ENCODE peak calls at places on chromosome 2, in six cellular contexts. A is colonic mucosa, D is osteoblast, V is AG04449, T is mucosa of descending colon, F is cardiac fibroblast. P is an unnamed sample.

GRCh38 chr2:647691-648231 is 29.4 kb downstream of the TMEM18 start:
- DNase-seq in A (no peak), D (peak; percentile 41), V (no peak), T (no peak), F (no peak), P (no peak)

GRCh38 chr2:85888020-85888744 is 608 bp downstream of the ST3GAL5 start:
- DNase-seq in A (peak; percentile 32), D (peak; percentile 73), V (no peak), T (no peak), F (peak; percentile 16), P (no peak)

GRCh38 chr2:239945751-239946569 is 79.2 kb downstream of the NDUFA10 start:
- DNase-seq in A (no peak), D (peak; percentile 23), V (no peak), T (no peak), F (no peak), P (no peak)

GRCh38 chr2:236499691-236500573 is 69.7 kb upstream of the ACKR3 start:
- DNase-seq in A (no peak), D (no peak), V (no peak), T (no peak), F (no peak), P (no peak)

GRCh38 chr2:234394450-234394849 is 102.4 kb downstream of the ARL4C start:
- DNase-seq in A (no peak), D (no peak), V (no peak), T (no peak), F (no peak), P (no peak)

GRCh38 chr2:41441958-41442357 is 605.9 kb upstream of the PKDCC start:
- DNase-seq in A (no peak), D (no peak), V (no peak), T (no peak), F (no peak), P (no peak)

GRCh38 chr2:173996766-173997165 is 31.6 kb upstream of the SP3 start:
- DNase-seq in A (no peak), D (no peak), V (no peak), T (no peak), F (no peak), P (no peak)

GRCh38 chr2:108270768-108271506 is 17.8 kb upstream of the SULT1C2 start:
- DNase-seq in A (peak; percentile 65), D (no peak), V (no peak), T (no peak), F (no peak), P (no peak)

GRCh38 chr2:179936654-179937053 is 70.4 kb downstream of the CWC22 start:
- DNase-seq in A (peak; percentile 45), D (no peak), V (no peak), T (peak; percentile 43), F (peak; percentile 46), P (no peak)

GRCh38 chr2:127400897-127401756 is 13.4 kb upstream of the MAP3K2 start:
- DNase-seq in A (peak; percentile 88), D (no peak), V (no peak), T (peak; percentile 86), F (peak; percentile 34), P (no peak)

GRCh38 chr2:72263781-72264060 is 116.1 kb upstream of the CYP26B1 start:
- DNase-seq in A (no peak), D (no peak), V (no peak), T (no peak), F (no peak), P (no peak)

GRCh38 chr2:219457784-219458369 is 23.2 kb downstream of the SPEG start:
- DNase-seq in A (no peak), D (no peak), V (no peak), T (no peak), F (no peak), P (no peak)

GRCh38 chr2:21423854-21424253 is 300.1 kb downstream of the TDRD15 start:
- DNase-seq in A (no peak), D (no peak), V (no peak), T (no peak), F (no peak), P (no peak)

GRCh38 chr2:227479865-227480475 is 8.0 kb downstream of the AGFG1 start:
- DNase-seq in A (no peak), D (no peak), V (no peak), T (no peak), F (peak; percentile 69), P (peak; percentile 24)
- TF ChIP-seq CTCF in A (no peak), D (peak; percentile 49), V (no peak), T (no peak), F (peak; percentile 33), P (peak; percentile 28)

GRCh38 chr2:75099521-75099922 is 99.8 kb downstream of the TACR1 start:
- DNase-seq in A (no peak), D (no peak), V (no peak), T (no peak), F (no peak), P (no peak)
- H3K4me3 ChIP-seq in A (no peak overlapping the region), D (no peak overlapping the region), V (no peak overlapping the region), T (no peak overlapping the region), F (no peak overlapping the region), P (no peak overlapping the region)

GRCh38 chr2:200068642-200069041 is 113.3 kb downstream of the MAIP1 start:
- DNase-seq in A (no peak), D (no peak), V (no peak), T (no peak), F (no peak), P (no peak)

GRCh38 chr2:200064879-200065278 is 109.5 kb downstream of the MAIP1 start:
- DNase-seq in A (no peak), D (no peak), V (no peak), T (no peak), F (no peak), P (no peak)

GRCh38 chr2:200063155-200063554 is 107.8 kb downstream of the MAIP1 start:
- DNase-seq in A (no peak), D (no peak), V (no peak), T (no peak), F (no peak), P (no peak)

GRCh38 chr2:200065477-200065876 is 110.1 kb downstream of the MAIP1 start:
- DNase-seq in A (no peak), D (no peak), V (no peak), T (no peak), F (no peak), P (no peak)
- TF ChIP-seq CTCF in A (no peak), D (no peak), V (no peak), T (no peak), F (no peak), P (no peak)

GRCh38 chr2:238846503-238847431 is 1.1 kb upstream of the TWIST2 start:
- DNase-seq in A (no peak), D (peak; percentile 92), V (no peak), T (no peak), F (peak; percentile 38), P (no peak)
- H3K4me3 ChIP-seq in A (peak overlapping the region; percentile 37), D (peak overlapping the region; percentile 84), V (peak overlapping the region; percentile 89), T (no peak overlapping the region), F (peak overlapping the region; percentile 70), P (peak overlapping the region; percentile 71)

GRCh38 chr2:232498452-232498851 is 10.8 kb upstream of the ECEL1 start:
- DNase-seq in A (no peak), D (no peak), V (no peak), T (no peak), F (no peak), P (no peak)
- TF ChIP-seq CTCF in A (no peak), D (no peak), V (no peak), T (no peak), F (no peak), P (no peak)

DNA sequence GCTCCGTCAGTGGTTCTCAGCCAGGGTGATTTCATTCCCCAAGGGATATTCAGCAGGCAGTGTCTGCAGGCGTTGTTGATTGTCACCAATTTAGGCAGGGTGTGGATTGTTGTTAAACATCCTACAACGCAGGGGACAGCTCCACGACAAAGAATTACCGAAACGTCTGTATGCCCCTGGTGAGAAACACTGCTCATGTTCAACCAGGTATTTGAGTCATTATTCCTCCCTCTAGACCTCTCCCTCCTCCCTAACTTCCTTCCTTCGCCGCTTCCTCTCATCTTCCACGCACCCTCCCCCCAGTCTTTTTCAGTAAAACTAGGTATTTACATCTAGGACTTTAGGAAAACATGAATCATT is 50.8 kb downstream of the NCK2 start:
- DNase-seq in A (no peak), D (no peak), V (no peak), T (no peak), F (peak; percentile 57), P (no peak)
- H3K4me3 ChIP-seq in A (no peak overlapping the region), D (peak overlapping the region; percentile 46), V (no peak overlapping the region), T (no peak overlapping the region), F (no peak overlapping the region), P (no peak overlapping the region)

GRCh38 chr2:217922101-217923006 is 80.4 kb downstream of the TNS1 start:
- DNase-seq in A (no peak), D (peak; percentile 87), V (no peak), T (no peak), F (peak; percentile 36), P (no peak)
- TF ChIP-seq CTCF in A (no peak), D (peak; percentile 24), V (peak; percentile 45), T (no peak), F (no peak), P (peak; percentile 24)

DNA sequence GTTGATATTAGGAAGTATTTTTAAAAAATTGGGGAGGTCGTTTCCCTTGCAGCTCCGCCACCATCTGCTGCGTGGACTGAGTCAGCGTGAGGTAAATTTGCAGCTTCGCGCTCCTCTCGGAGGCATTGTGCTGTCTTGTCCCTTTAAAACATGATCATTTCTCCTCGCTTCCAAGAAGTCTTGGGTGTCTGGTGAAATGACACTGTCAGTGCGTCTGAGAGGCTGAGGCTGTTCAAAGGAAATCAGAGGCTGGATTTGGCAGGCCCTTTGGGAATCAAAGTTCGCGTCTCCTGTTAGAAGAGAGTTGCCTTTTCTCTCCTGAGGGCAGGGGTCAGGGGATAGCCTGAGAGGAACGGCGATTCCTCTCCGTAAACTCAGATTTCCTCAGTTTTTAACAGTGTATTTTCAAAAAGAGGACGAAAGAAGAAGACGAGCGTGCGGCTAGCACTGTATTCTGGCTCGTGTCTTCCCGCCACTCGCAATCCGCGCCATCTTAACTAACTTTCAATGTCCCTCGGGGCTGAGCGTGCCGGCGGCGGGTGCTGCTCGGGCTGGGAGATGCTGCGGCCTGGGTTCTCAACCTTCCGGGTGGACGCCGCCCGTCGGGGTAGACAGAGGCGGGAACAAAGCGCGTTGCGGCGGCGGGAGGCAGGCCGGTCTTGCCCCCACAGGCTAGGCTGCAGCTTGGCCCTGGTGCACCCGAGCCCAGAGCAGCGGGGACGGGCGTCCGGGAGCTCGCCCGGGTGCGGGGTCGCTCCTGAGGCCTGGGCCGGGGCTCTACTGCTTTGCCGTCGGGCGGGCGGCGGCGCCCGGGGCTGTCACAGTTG is 11.5 kb downstream of the TBR1 start:
- DNase-seq in A (peak; percentile 17), D (no peak), V (no peak), T (peak; percentile 16), F (no peak), P (no peak)
- H3K4me3 ChIP-seq in A (peak overlapping the region; percentile 20), D (peak overlapping the region; percentile 44), V (peak overlapping the region; percentile 12), T (no peak overlapping the region), F (no peak overlapping the region), P (no peak overlapping the region)

DNA sequence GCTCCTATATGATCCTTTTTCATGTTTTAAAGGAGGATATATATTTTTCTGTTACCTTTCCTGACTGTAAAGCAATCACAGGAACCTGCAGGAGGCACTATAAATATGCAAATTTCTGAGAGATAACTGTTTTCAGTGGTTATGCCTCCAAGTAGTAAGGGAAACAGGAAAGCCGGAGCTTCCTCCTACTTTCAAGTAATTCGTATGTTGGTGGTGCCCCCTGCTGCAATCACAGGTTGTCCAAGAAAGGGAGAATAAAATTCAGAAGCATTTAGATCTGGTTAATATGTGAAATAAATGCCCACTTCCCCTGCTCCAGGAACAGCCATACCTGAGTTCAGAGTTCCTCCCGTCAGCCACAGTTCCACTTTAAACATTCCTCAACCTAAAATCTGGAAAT is 12.0 kb upstream of the BCL11A start:
- DNase-seq in A (peak; percentile 44), D (no peak), V (no peak), T (no peak), F (peak; percentile 25), P (no peak)
- TF ChIP-seq CTCF in A (no peak), D (peak; percentile 10), V (peak; percentile 10), T (no peak), F (no peak), P (peak; percentile 36)

GRCh38 chr2:54858021-54858681 is 134.7 kb downstream of the EML6 start:
- DNase-seq in A (no peak), D (no peak), V (no peak), T (no peak), F (peak; percentile 74), P (no peak)
- H3K4me3 ChIP-seq in A (no peak overlapping the region), D (no peak overlapping the region), V (no peak overlapping the region), T (no peak overlapping the region), F (no peak overlapping the region), P (no peak overlapping the region)